ENCODE peak calls at places on chromosomes 12 and 14, in six cellular contexts. G, U, T, Q, V and C are unnamed samples. For H3K36me3 and H3K27me3, the result is how much of the 10 kb centered on the place peaks cover.

GRCh38 chr14:88825503-88825902 is 1.1 kb downstream of the TTC8 start:
- DNase-seq in G (no peak), U (no peak), T (no peak), Q (no peak), V (no peak), C (peak)

GRCh38 chr14:103626150-103626850 is 2.7 kb upstream of the KLC1 start:
- DNase-seq in G (no peak), U (no peak), T (no peak), Q (no peak), V (no peak), C (no peak)

GRCh38 chr14:56005580-56006053 is 112.6 kb upstream of the PELI2 start:
- DNase-seq in G (peak), U (peak), T (no peak), Q (no peak), V (peak), C (peak)

GRCh38 chr14:33061667-33062325 is 123.1 kb downstream of the NPAS3 start:
- DNase-seq in G (no peak), U (peak), T (peak), Q (no peak), V (no peak), C (no peak)

GRCh38 chr12:31732926-31733548 is 4.2 kb upstream of the AMN1 start:
- DNase-seq in G (peak), U (peak), T (peak), Q (no peak), V (peak), C (peak)

GRCh38 chr14:103130965-103131364 is 7.7 kb downstream of the TNFAIP2 start:
- DNase-seq in G (no peak), U (no peak), T (peak), Q (peak), V (peak), C (peak)

GRCh38 chr12:106331594-106331993 is 26.0 kb upstream of the POLR3B start:
- DNase-seq in G (no peak), U (no peak), T (no peak), Q (no peak), V (no peak), C (peak)

GRCh38 chr14:72809063-72809462 is 84.8 kb downstream of the DPF3 start:
- DNase-seq in G (no peak), U (no peak), T (no peak), Q (no peak), V (no peak), C (no peak)

GRCh38 chr14:96275182-96276112 is 19.4 kb downstream of the BDKRB1 start:
- DNase-seq in G (peak), U (peak), T (peak), Q (peak), V (peak), C (peak)

GRCh38 chr12:120639771-120640721 is at the start of gene CABP1:
- DNase-seq in G (no peak), U (peak), T (no peak), Q (peak), V (no peak), C (peak)

GRCh38 chr14:83847102-83847501 is 1682.8 kb upstream of the FLRT2 start:
- DNase-seq in G (no peak), U (no peak), T (no peak), Q (no peak), V (no peak), C (no peak)

GRCh38 chr14:49892301-49892635 is 614 bp upstream of the ARF6 start:
- DNase-seq in G (peak), U (peak), T (peak), Q (no peak), V (peak), C (no peak)

GRCh38 chr14:88492272-88493089 is 62.3 kb downstream of the PTPN21 start:
- DNase-seq in G (peak), U (peak), T (peak), Q (no peak), V (peak), C (peak)

GRCh38 chr14:96105921-96106441 is 66.8 kb downstream of the C14orf132 start:
- DNase-seq in G (no peak), U (no peak), T (no peak), Q (no peak), V (no peak), C (peak)

GRCh38 chr14:75198291-75198933 is 22.0 kb upstream of the TMED10 start:
- DNase-seq in G (no peak), U (no peak), T (no peak), Q (peak), V (no peak), C (no peak)

GRCh38 chr12:104521731-104522130 is 65.0 kb downstream of the CHST11 start:
- DNase-seq in G (peak), U (no peak), T (peak), Q (no peak), V (peak), C (no peak)

GRCh38 chr14:86430807-86431206 is 900.9 kb downstream of the FLRT2 start:
- DNase-seq in G (no peak), U (no peak), T (no peak), Q (no peak), V (peak), C (no peak)

GRCh38 chr14:70289138-70289537 is 70.3 kb downstream of the COX16 start:
- DNase-seq in G (no peak), U (no peak), T (no peak), Q (no peak), V (no peak), C (no peak)

GRCh38 chr14:24879661-24880381 is 170.1 kb downstream of the STXBP6 start:
- DNase-seq in G (peak), U (no peak), T (no peak), Q (no peak), V (no peak), C (no peak)

GRCh38 chr14:77375164-77375950 is 1.5 kb downstream of the TMED8 start:
- DNase-seq in G (no peak), U (no peak), T (no peak), Q (no peak), V (no peak), C (no peak)

GRCh38 chr12:11716794-11717532 is 67.5 kb downstream of the ETV6 start:
- DNase-seq in G (peak), U (no peak), T (no peak), Q (no peak), V (peak), C (no peak)

GRCh38 chr12:50325890-50326391 is 42.6 kb upstream of the LIMA1 start:
- DNase-seq in G (no peak), U (no peak), T (peak), Q (no peak), V (no peak), C (no peak)

GRCh38 chr14:39266589-39266870 is 32.8 kb downstream of the MIA2 start:
- DNase-seq in G (no peak), U (peak), T (no peak), Q (peak), V (peak), C (peak)

GRCh38 chr12:112808176-112808575 is 16.6 kb downstream of the RPH3A start:
- DNase-seq in G (no peak), U (no peak), T (no peak), Q (no peak), V (no peak), C (no peak)

GRCh38 chr12:30874455-30875313 is 51.9 kb upstream of the TSPAN11 start:
- DNase-seq in G (no peak), U (peak), T (no peak), Q (no peak), V (no peak), C (peak)

GRCh38 chr14:37988472-37988871 is 219.2 kb upstream of the SSTR1 start:
- DNase-seq in G (peak), U (no peak), T (no peak), Q (no peak), V (peak), C (no peak)

GRCh38 chr12:47818701-47819543 is 781 bp downstream of the HDAC7 start:
- DNase-seq in G (peak), U (peak), T (no peak), Q (peak), V (no peak), C (peak)

DNA sequence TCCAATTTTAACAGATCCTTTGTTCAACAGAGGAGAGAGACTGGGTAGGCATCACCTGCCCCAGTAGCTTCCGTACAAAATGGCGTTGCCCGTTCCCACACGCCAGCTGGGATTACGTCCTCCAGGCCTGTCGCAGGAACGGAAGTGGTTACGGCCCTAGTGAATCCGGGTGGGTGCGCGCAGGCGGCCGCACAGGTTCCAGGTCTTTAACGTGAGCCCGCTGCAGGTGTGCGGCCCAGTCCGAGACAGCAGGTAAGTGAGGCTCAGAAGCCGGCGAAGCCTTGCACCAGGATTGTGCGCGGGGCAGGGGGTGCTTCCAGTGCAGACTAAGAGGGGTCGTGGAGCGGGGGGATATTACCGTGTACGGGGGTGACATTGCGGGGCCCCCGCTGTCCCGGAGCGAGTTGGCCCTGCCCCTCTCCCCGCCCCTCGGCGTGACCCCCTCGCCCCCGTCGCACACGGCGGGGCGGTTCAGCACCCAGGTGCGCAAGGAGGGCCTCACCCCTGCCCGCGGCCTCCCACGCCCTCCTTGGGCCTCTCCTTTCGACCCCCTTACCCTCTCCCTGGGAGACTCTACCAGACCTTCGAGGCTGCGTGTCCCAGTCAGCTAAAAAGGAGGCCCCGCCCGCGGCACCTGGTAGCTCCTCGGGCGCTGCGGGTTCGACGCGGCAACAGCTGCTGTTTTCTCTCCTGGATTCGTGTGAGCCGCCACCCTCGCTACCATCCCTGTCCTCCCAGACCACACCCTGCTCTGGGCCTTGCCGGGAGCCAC is at the start of gene EXD2:
- DNase-seq in G (peak), U (peak), T (peak), Q (peak), V (peak), C (peak)
- H3K4me3 ChIP-seq in G (peak), U (peak), T (peak), Q (peak), V (peak), C (peak)

GRCh38 chr12:109860961-109861360 is 19.4 kb downstream of the GLTP start:
- DNase-seq in G (no peak), U (no peak), T (no peak), Q (no peak), V (no peak), C (no peak)

GRCh38 chr12:109858764-109859163 is 21.6 kb downstream of the GLTP start:
- DNase-seq in G (no peak), U (no peak), T (no peak), Q (no peak), V (peak), C (no peak)

GRCh38 chr12:109857715-109858114 is 22.6 kb downstream of the GLTP start:
- DNase-seq in G (no peak), U (no peak), T (no peak), Q (no peak), V (no peak), C (no peak)

GRCh38 chr12:109855377-109855776 is 22.2 kb upstream of the TRPV4 start:
- DNase-seq in G (no peak), U (no peak), T (no peak), Q (no peak), V (no peak), C (no peak)
- H3K36me3 ChIP-seq in G (half or more), U (under half), T (under half), Q (half or more), V (under half), C (under half)

DNA sequence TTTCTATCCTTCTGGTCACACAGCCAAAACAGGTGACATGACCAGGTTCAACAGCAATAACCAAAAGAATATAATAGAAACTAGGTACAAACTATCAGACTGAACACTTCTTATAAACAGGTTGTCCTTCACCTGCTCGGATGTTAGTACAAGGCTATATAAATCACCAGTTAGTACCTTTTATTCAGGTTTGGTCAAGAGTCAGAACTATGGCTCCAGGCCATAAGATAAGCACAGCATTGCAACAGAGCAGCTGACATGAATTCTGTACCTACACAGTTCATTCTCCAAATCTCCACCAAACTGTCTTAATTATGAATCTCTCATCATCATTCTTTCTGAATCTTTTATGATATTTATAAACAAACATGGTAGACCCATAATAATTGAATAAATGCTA is 123.9 kb downstream of the DIO2 start:
- DNase-seq in G (no peak), U (no peak), T (no peak), Q (no peak), V (no peak), C (no peak)
- H3K27me3 ChIP-seq in G (under half), U (under half), T (under half), Q (under half), V (under half), C (under half)

GRCh38 chr14:104827173-104828055 is 26.5 kb downstream of the ZBTB42 start:
- DNase-seq in G (peak), U (peak), T (peak), Q (no peak), V (peak), C (peak)
- H3K4me3 ChIP-seq in G (peak), U (peak), T (peak), Q (peak), V (peak), C (peak)

DNA sequence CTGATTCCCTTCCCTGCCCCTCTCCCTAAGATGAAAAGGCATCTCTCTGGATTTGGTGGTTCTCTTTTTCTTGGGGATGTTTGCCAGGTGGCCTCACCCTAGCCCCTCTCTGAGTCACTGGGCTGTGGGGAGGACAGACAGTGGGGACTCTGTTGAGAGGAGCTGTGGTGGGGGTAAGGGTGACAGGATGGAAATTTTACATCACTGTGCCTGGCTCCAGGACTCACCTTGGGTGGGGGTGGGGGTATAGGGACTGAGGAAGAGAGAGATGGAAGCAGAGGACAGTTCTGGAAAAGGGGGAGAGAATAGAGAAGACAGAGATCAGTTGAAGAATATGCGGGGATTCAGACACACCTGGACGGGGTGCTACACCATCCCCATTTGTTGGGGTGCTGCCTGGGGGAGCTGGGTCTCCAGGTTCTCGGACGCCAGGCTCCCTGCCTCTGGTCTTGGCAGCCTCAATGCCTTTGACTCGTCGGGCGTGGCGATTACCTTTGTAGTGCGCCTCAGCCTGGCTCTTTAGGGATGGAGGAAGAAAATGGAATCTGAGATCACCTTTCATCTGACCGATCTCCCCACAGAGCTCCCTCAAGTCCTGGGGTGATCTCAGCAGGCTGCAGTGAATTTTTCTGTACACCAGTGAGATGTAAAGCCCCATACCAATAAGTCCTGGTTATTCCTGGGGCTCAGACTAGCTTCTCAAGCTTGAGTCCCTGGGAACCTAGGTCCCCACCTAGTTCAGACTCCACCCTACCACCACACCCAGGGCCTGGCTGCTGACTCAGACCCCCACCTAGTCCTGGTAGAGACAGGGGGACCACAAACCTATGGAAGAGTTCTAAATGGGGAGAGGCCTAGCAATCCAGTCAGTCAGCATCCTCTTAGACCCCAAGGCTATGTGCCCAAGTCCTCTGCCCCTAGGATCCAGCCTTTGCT is 9.6 kb upstream of the GPR84 start:
- DNase-seq in G (no peak), U (no peak), T (peak), Q (no peak), V (no peak), C (peak)
- H3K36me3 ChIP-seq in G (under half), U (under half), T (under half), Q (under half), V (under half), C (under half)